ENCODE peak calls at places on chromosomes 1 and 21, in four cellular contexts. W is WTC11, X is K562, N is GM12878. L is an unnamed sample.
A peak's percentile ranks its signal among the peaks of the same experiment; 100 is the strongest.

GRCh38 chr1:78303620-78304019 is 187.2 kb upstream of the PTGFR start:
- DNase-seq in N (no peak), X (no peak), W (no peak), L (no peak)

GRCh38 chr1:91124989-91125417 is 103.2 kb upstream of the ZNF644 start:
- DNase-seq in N (no peak), X (no peak), W (no peak), L (no peak)

GRCh38 chr1:182633657-182634281 is 29.6 kb upstream of the RGS16 start:
- DNase-seq in W (peak; percentile 47), X (no peak), N (no peak), L (peak; percentile 52)

GRCh38 chr1:60904079-60904852 is 178.1 kb upstream of the NFIA start:
- DNase-seq in X (no peak), W (no peak), N (no peak), L (no peak)

GRCh38 chr1:214587165-214587564 is 15.8 kb upstream of the CENPF start:
- DNase-seq in N (no peak), W (no peak), X (no peak), L (no peak)

GRCh38 chr1:217713223-217713622 is 82.1 kb downstream of the SPATA17 start:
- DNase-seq in X (no peak), N (no peak), W (no peak), L (no peak)

GRCh38 chr1:162196387-162196786 is 126.9 kb downstream of the NOS1AP start:
- DNase-seq in W (no peak), X (no peak), N (no peak), L (no peak)

GRCh38 chr1:152386940-152387339 is 27.1 kb downstream of the CRNN start:
- DNase-seq in N (no peak), X (no peak), W (no peak), L (no peak)

GRCh38 chr21:28215214-28215954 is 777.3 kb downstream of the LTN1 start:
- DNase-seq in X (no peak), N (no peak), W (no peak), L (no peak)

GRCh38 chr1:115666702-115667101 is 24.9 kb downstream of the VANGL1 start:
- DNase-seq in W (no peak), X (no peak), N (no peak), L (no peak)

GRCh38 chr1:7679873-7680790 is 91.0 kb upstream of the VAMP3 start:
- DNase-seq in W (peak; percentile 50), N (no peak), X (peak; percentile 75), L (peak; percentile 93)

GRCh38 chr1:13582713-13583443 is 754 bp upstream of the PDPN start:
- DNase-seq in W (peak; percentile 44), N (no peak), X (no peak), L (no peak)

GRCh38 chr1:88803444-88803843 is 87.9 kb downstream of the GTF2B start:
- DNase-seq in X (no peak), N (no peak), W (no peak), L (no peak)

GRCh38 chr1:21254335-21254951 is 35.8 kb downstream of the ECE1 start:
- DNase-seq in X (no peak), N (no peak), W (no peak), L (peak; percentile 85)

GRCh38 chr1:5165747-5166146 is 511.3 kb downstream of the AJAP1 start:
- DNase-seq in W (no peak), X (no peak), N (no peak), L (no peak)

GRCh38 chr1:24387636-24388035 is 25.9 kb downstream of the STPG1 start:
- DNase-seq in X (no peak), W (no peak), N (no peak), L (no peak)

GRCh38 chr1:58784758-58785423 is 1.0 kb upstream of the JUN start:
- DNase-seq in N (no peak), W (peak; percentile 74), X (peak; percentile 52), L (peak; percentile 70)

GRCh38 chr1:235917267-235917811 is 50.6 kb upstream of the LYST start:
- DNase-seq in X (no peak), N (peak; percentile 67), W (no peak), L (peak; percentile 66)

GRCh38 chr1:182430263-182431068 is 19.5 kb upstream of the RGSL1 start:
- DNase-seq in W (no peak), X (no peak), N (peak; percentile 50), L (no peak)

GRCh38 chr1:20138961-20139550 is at the start of gene PLA2G2F:
- DNase-seq in X (no peak), W (no peak), N (no peak), L (no peak)

GRCh38 chr1:12169442-12170135 is 2.8 kb downstream of the TNFRSF1B start:
- DNase-seq in X (no peak), N (no peak), W (no peak), L (no peak)

GRCh38 chr1:12168451-12169160 is 1.8 kb downstream of the TNFRSF1B start:
- DNase-seq in X (peak; percentile 64), W (no peak), N (no peak), L (no peak)

GRCh38 chr1:12165342-12165741 is 1.4 kb upstream of the TNFRSF1B start:
- DNase-seq in W (no peak), X (no peak), N (no peak), L (no peak)

GRCh38 chr1:12166834-12167492 is at the start of gene TNFRSF1B:
- DNase-seq in X (peak; percentile 96), W (peak; percentile 67), N (no peak), L (peak; percentile 91)

GRCh38 chr1:12167493-12168429 is 970 bp downstream of the TNFRSF1B start:
- DNase-seq in W (no peak), X (peak; percentile 81), N (no peak), L (no peak)
- TF ChIP-seq USF1 in W (no peak), X (peak; percentile 55), N (no peak), L (no peak)

DNA sequence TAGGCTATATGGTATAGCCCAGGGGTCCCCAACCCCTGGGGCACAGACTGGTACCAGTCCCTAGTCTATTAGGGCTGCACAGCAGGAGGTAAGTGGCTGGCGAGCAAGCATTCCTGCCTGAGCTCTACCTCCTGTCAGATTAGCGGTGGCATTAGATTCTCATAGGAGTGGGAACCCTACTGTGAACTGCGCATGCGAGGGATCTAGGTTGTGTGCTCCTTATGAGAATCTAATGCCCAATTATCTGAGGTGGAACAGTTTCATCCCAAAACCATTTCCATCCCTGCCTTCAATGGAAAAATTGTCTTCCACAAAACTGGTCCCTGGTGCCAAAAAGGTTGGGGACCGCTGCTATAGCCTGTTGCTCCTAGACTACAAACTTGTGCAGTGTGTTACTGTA is 22.8 kb upstream of the ZBTB8A start:
- DNase-seq in W (no peak), N (no peak), X (no peak), L (no peak)
- TF ChIP-seq USF1 in W (no peak), N (no peak), X (no peak), L (no peak)

DNA sequence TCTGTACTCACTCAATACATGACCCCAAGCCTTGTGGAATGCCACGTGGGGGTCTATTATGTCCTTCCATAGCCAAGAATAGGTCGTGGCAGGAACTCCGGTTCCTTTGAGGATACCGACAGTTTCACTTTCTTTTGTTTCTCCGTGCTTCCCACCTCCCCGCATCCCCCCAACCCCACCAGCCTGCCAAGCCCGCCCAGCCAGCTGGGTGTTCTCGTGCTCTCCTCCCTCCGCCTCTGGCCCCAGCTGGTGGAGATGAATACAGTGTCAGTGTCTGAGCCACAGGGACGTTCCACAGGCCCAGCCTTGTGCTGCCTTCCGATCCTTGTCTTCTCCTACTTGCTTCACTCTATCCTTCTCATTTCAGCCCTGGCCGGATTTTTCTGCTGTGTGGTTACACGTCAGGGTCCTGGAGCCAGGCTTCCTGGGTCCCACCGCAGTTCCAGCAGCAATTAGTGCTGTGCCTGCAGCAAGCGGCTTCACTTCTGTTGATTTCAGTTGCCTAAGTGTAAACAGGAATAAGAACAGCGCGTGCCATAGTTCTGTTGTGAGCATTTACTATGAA is 4.1 kb upstream of the AGTRAP start:
- DNase-seq in N (no peak), X (peak; percentile 58), W (peak; percentile 67), L (no peak)
- TF ChIP-seq USF1 in N (no peak), X (no peak), W (no peak), L (no peak)

GRCh38 chr1:1237874-1238701 is 6.1 kb downstream of the B3GALT6 start:
- DNase-seq in X (no peak), W (no peak), N (no peak), L (no peak)

GRCh38 chr1:1239247-1239623 is 7.2 kb downstream of the B3GALT6 start:
- DNase-seq in W (no peak), X (no peak), N (no peak), L (peak; percentile 57)

GRCh38 chr1:1238702-1239178 is 6.7 kb downstream of the B3GALT6 start:
- DNase-seq in X (no peak), N (no peak), W (no peak), L (peak; percentile 61)

GRCh38 chr1:1236176-1236763 is 4.2 kb downstream of the B3GALT6 start:
- DNase-seq in X (no peak), N (no peak), W (no peak), L (no peak)

DNA sequence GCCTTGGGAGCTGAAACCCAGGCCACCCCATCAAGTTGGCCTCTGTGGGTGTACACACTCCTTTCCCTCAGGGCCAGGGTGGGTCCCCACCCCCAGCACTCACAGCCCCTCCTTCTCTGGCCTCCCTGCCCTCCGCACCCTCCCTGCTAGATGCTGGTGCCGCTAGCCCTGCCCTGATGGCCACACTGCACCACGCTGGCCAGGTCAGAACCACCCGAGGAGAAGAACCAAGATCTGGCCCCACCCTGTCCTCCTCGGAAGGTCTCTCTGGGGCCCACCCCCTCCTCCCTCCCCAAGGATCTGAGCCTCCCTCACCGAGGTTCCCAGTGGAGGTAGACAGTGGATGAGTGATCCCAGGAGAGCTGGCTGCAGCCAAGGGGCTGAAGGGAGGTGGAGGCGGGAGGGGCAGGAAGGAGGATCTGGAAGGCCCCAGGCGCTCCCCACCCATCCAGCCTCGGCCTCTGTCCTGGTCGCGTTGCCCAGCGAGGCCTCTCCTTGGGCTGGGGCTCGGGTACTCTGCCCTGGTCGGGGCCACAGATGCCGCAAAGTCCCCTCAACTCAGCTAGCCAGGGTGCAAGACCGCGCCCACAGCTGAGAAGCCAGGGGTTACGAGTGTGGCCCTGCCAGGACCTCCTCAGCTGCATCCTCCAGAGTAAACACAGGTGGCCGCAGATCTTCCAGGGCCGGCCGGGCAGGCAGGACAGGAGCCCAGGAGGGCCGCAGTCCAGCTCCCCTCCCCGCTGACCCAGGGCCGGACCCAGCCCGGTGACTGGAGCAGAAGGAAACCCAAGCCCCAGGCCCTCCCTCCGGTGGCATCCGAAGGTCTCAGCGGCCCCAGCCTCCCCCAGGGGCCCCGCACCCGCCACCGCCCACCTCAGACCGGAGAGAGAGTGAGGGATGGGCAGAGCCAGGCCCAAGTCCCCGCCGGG is 5.2 kb downstream of the B3GALT6 start:
- DNase-seq in N (no peak), W (no peak), X (no peak), L (no peak)
- TF ChIP-seq USF1 in N (no peak), W (no peak), X (no peak), L (no peak)

GRCh38 chr1:9101510-9102146 is 27.3 kb downstream of the GPR157 start:
- DNase-seq in W (peak; percentile 68), X (peak; percentile 37), N (no peak), L (peak; percentile 68)
- TF ChIP-seq USF1 in W (no peak), X (no peak), N (no peak), L (no peak)

GRCh38 chr1:30690115-30690645 is 33.2 kb downstream of the MATN1 start:
- DNase-seq in X (no peak), N (no peak), W (no peak), L (no peak)
- TF ChIP-seq USF1 in X (no peak), N (no peak), W (no peak), L (no peak)